ENCODE peak calls at places on chromosome 22, in seven cellular contexts. M is NCI-H1417, B is ELR, N is uterus, O is tibial nerve, A is H9, R is amniotic stem cell. P is an unnamed sample.

GRCh38 chr22:44211256-44211945 is 30.7 kb downstream of the PARVG start:
- DNase-seq in M (no peak), B (no peak), N (no peak), O (no peak), A (peak), R (no peak), P (no peak)

GRCh38 chr22:34960005-34960404 is 106.0 kb upstream of the ISX start:
- DNase-seq in M (peak), B (no peak), N (no peak), O (no peak), A (no peak), R (no peak), P (no peak)

GRCh38 chr22:43090130-43090789 is 1.1 kb upstream of the TTLL1 start:
- DNase-seq in M (peak), B (peak), N (peak), O (no peak), A (no peak), R (no peak), P (peak)

GRCh38 chr22:36360871-36361383 is 26.8 kb downstream of the MYH9 start:
- DNase-seq in M (no peak), B (no peak), N (no peak), O (no peak), A (no peak), R (no peak), P (no peak)

GRCh38 chr22:37777122-37777687 is 30.5 kb upstream of the GCAT start:
- DNase-seq in M (peak), B (peak), N (no peak), O (peak), A (no peak), R (no peak), P (no peak)

GRCh38 chr22:49861642-49862407 is 8.2 kb downstream of the ZBED4 start:
- DNase-seq in M (no peak), B (no peak), N (no peak), O (no peak), A (no peak), R (no peak), P (no peak)

GRCh38 chr22:30221121-30221992 is 25.2 kb downstream of the LIF start:
- DNase-seq in M (no peak), B (no peak), N (no peak), O (no peak), A (no peak), R (no peak), P (no peak)

GRCh38 chr22:32880906-32881596 is 79.5 kb downstream of the TIMP3 start:
- DNase-seq in M (peak), B (peak), N (peak), O (no peak), A (no peak), R (no peak), P (peak)

GRCh38 chr22:47193606-47194316 is 431.3 kb downstream of the TBC1D22A start:
- DNase-seq in M (no peak), B (no peak), N (no peak), O (peak), A (no peak), R (no peak), P (no peak)

GRCh38 chr22:21443057-21443734 is 24.0 kb upstream of the TMEM191C start:
- DNase-seq in M (no peak), B (no peak), N (peak), O (peak), A (peak), R (no peak), P (peak)

GRCh38 chr22:47847281-47847890 is 1084.9 kb downstream of the TBC1D22A start:
- DNase-seq in M (no peak), B (no peak), N (no peak), O (no peak), A (no peak), R (no peak), P (no peak)

GRCh38 chr22:19772422-19772672 is 11.8 kb downstream of the TBX1 start:
- DNase-seq in M (no peak), B (no peak), N (no peak), O (no peak), A (no peak), R (no peak), P (no peak)

P was measured in endothelial cell.